ENCODE peak calls at places on chromosomes 1 and 21, in ten cellular contexts. P, X, R, A, Q, E, H, M, T and C are unnamed samples.

GRCh38 chr1:86787626-86788025 is 83.2 kb downstream of the SH3GLB1 start:
- DNase-seq in P (no peak), X (no peak), R (no peak), A (no peak), Q (no peak), E (no peak), H (no peak), M (no peak), T (no peak), C (no peak)

GRCh38 chr1:73821520-73821919 is 376.5 kb downstream of the LRRIQ3 start:
- DNase-seq in P (no peak), X (no peak), R (no peak), A (no peak), Q (no peak), E (no peak), H (no peak), M (no peak), T (no peak), C (no peak)

GRCh38 chr21:30831194-30831765 is 1.7 kb upstream of the KRTAP7-1 start:
- DNase-seq in P (no peak), X (no peak), R (no peak), A (no peak), Q (peak), E (no peak), H (peak), M (no peak), T (peak), C (no peak)

GRCh38 chr1:7262611-7263010 is 477.4 kb downstream of the CAMTA1 start:
- DNase-seq in P (no peak), X (peak), R (no peak), A (no peak), Q (peak), E (no peak), H (peak), M (no peak), T (no peak), C (no peak)

GRCh38 chr1:243938146-243938676 is 88.2 kb upstream of the AKT3 start:
- DNase-seq in P (no peak), X (no peak), R (no peak), A (no peak), Q (no peak), E (no peak), H (no peak), M (no peak), T (no peak), C (no peak)

GRCh38 chr1:28613175-28613574 is 21.1 kb downstream of the RAB42 start:
- DNase-seq in P (no peak), X (no peak), R (no peak), A (peak), Q (no peak), E (no peak), H (no peak), M (no peak), T (no peak), C (no peak)

GRCh38 chr1:31954607-31955283 is 16.6 kb upstream of the PTP4A2 start:
- DNase-seq in P (peak), X (peak), R (peak), A (peak), Q (peak), E (peak), H (peak), M (peak), T (peak), C (peak)

GRCh38 chr1:100476736-100477135 is 61.2 kb upstream of the GPR88 start:
- DNase-seq in P (no peak), X (no peak), R (no peak), A (no peak), Q (no peak), E (no peak), H (no peak), M (no peak), T (no peak), C (no peak)

GRCh38 chr1:115829023-115829674 is 11.8 kb downstream of the NHLH2 start:
- DNase-seq in P (peak), X (no peak), R (peak), A (no peak), Q (peak), E (no peak), H (peak), M (no peak), T (peak), C (no peak)

GRCh38 chr1:33468559-33468958 is 3.9 kb upstream of the ZSCAN20 start:
- DNase-seq in P (no peak), X (no peak), R (no peak), A (no peak), Q (no peak), E (no peak), H (no peak), M (no peak), T (no peak), C (no peak)

GRCh38 chr1:98931134-98931835 is 73.4 kb downstream of the PLPPR5 start:
- DNase-seq in P (no peak), X (no peak), R (no peak), A (no peak), Q (no peak), E (no peak), H (no peak), M (no peak), T (no peak), C (no peak)

GRCh38 chr1:156922986-156923564 is 2.6 kb downstream of the LRRC71 start:
- DNase-seq in P (no peak), X (no peak), R (no peak), A (no peak), Q (no peak), E (no peak), H (no peak), M (no peak), T (no peak), C (no peak)

GRCh38 chr1:80656011-80656627 is 1144.6 kb upstream of the ADGRL2 start:
- DNase-seq in P (no peak), X (no peak), R (no peak), A (no peak), Q (peak), E (no peak), H (peak), M (no peak), T (peak), C (no peak)

GRCh38 chr1:184502154-184502553 is 115.3 kb downstream of the C1orf21 start:
- DNase-seq in P (no peak), X (no peak), R (no peak), A (no peak), Q (no peak), E (no peak), H (no peak), M (no peak), T (no peak), C (no peak)

GRCh38 chr21:46206163-46207005 is 22.1 kb upstream of the SPATC1L start:
- DNase-seq in P (no peak), X (peak), R (peak), A (peak), Q (no peak), E (no peak), H (no peak), M (no peak), T (no peak), C (no peak)

GRCh38 chr1:240608707-240609106 is 3.2 kb downstream of the GREM2 start:
- DNase-seq in P (no peak), X (no peak), R (no peak), A (no peak), Q (no peak), E (no peak), H (peak), M (no peak), T (no peak), C (no peak)

GRCh38 chr1:36177589-36178463 is 21.9 kb downstream of the MAP7D1 start:
- DNase-seq in P (no peak), X (no peak), R (no peak), A (no peak), Q (no peak), E (no peak), H (no peak), M (no peak), T (no peak), C (no peak)

GRCh38 chr1:60589046-60589748 is 493.2 kb upstream of the NFIA start:
- DNase-seq in P (no peak), X (no peak), R (no peak), A (no peak), Q (no peak), E (no peak), H (no peak), M (no peak), T (no peak), C (no peak)

GRCh38 chr21:15788847-15789548 is 59.2 kb downstream of the USP25 start:
- DNase-seq in P (no peak), X (no peak), R (no peak), A (no peak), Q (no peak), E (no peak), H (no peak), M (no peak), T (no peak), C (no peak)

GRCh38 chr1:100894622-100895539 is at the start of gene EXTL2:
- DNase-seq in P (peak), X (peak), R (peak), A (peak), Q (peak), E (peak), H (peak), M (peak), T (peak), C (peak)

GRCh38 chr1:231171623-231172197 is 9.9 kb downstream of the TRIM67 start:
- DNase-seq in P (no peak), X (no peak), R (no peak), A (no peak), Q (no peak), E (no peak), H (no peak), M (no peak), T (no peak), C (no peak)

GRCh38 chr1:90114521-90115141 is 119.7 kb downstream of the ZNF326 start:
- DNase-seq in P (no peak), X (no peak), R (no peak), A (no peak), Q (no peak), E (no peak), H (peak), M (no peak), T (peak), C (no peak)

GRCh38 chr1:57489342-57490036 is 65.6 kb upstream of the DAB1 start:
- DNase-seq in P (no peak), X (no peak), R (no peak), A (no peak), Q (no peak), E (no peak), H (no peak), M (no peak), T (no peak), C (no peak)

GRCh38 chr1:192812420-192813209 is 3.8 kb downstream of the RGS2 start:
- DNase-seq in P (no peak), X (no peak), R (no peak), A (no peak), Q (no peak), E (no peak), H (no peak), M (no peak), T (no peak), C (no peak)
- TF ChIP-seq POLR2A in P (no peak), X (peak), R (no peak), A (no peak), Q (no peak), E (no peak), H (no peak), M (no peak), T (no peak), C (no peak)

GRCh38 chr1:64856564-64856963 is 109.8 kb downstream of the JAK1 start:
- DNase-seq in P (no peak), X (no peak), R (no peak), A (no peak), Q (peak), E (peak), H (no peak), M (no peak), T (no peak), C (no peak)

GRCh38 chr1:64857347-64857746 is 109.0 kb downstream of the JAK1 start:
- DNase-seq in P (no peak), X (no peak), R (no peak), A (no peak), Q (no peak), E (no peak), H (no peak), M (no peak), T (no peak), C (no peak)

GRCh38 chr1:64865105-64865757 is 101.1 kb downstream of the JAK1 start:
- DNase-seq in P (no peak), X (no peak), R (no peak), A (no peak), Q (no peak), E (no peak), H (no peak), M (no peak), T (no peak), C (no peak)

GRCh38 chr1:64864018-64864945 is 102.1 kb downstream of the JAK1 start:
- DNase-seq in P (peak), X (no peak), R (no peak), A (peak), Q (peak), E (peak), H (peak), M (no peak), T (peak), C (peak)

GRCh38 chr1:64861611-64862010 is 104.7 kb downstream of the JAK1 start:
- DNase-seq in P (no peak), X (no peak), R (no peak), A (no peak), Q (peak), E (no peak), H (peak), M (peak), T (no peak), C (no peak)
- TF ChIP-seq CTCF in P (no peak), X (peak), R (no peak), A (peak), Q (peak), E (peak), H (no peak), M (no peak), T (peak), C (no peak)

GRCh38 chr1:214823311-214824117 is 220.5 kb downstream of the CENPF start:
- DNase-seq in P (no peak), X (no peak), R (no peak), A (no peak), Q (no peak), E (no peak), H (no peak), M (no peak), T (no peak), C (no peak)
- TF ChIP-seq POLR2A in P (no peak), X (no peak), R (no peak), A (no peak), Q (no peak), E (no peak), H (no peak), M (no peak), T (no peak), C (no peak)

GRCh38 chr1:10681296-10682113 is 114.9 kb downstream of the CASZ1 start:
- DNase-seq in P (no peak), X (no peak), R (no peak), A (no peak), Q (no peak), E (no peak), H (no peak), M (no peak), T (no peak), C (no peak)

GRCh38 chr1:10685196-10685850 is 111.1 kb downstream of the CASZ1 start:
- DNase-seq in P (no peak), X (no peak), R (no peak), A (no peak), Q (no peak), E (no peak), H (no peak), M (peak), T (no peak), C (no peak)

GRCh38 chr1:10682114-10682445 is 114.4 kb downstream of the CASZ1 start:
- DNase-seq in P (no peak), X (no peak), R (no peak), A (no peak), Q (no peak), E (no peak), H (no peak), M (no peak), T (no peak), C (no peak)

GRCh38 chr1:10680487-10680886 is 116.0 kb downstream of the CASZ1 start:
- DNase-seq in P (no peak), X (no peak), R (no peak), A (no peak), Q (no peak), E (no peak), H (no peak), M (no peak), T (no peak), C (no peak)

GRCh38 chr1:10682449-10683365 is 113.7 kb downstream of the CASZ1 start:
- DNase-seq in P (no peak), X (no peak), R (no peak), A (no peak), Q (no peak), E (no peak), H (no peak), M (no peak), T (no peak), C (no peak)
- TF ChIP-seq CTCF in P (no peak), X (no peak), R (no peak), A (no peak), Q (no peak), E (no peak), H (no peak), M (no peak), T (no peak), C (no peak)

GRCh38 chr1:155268630-155269029 is 4.7 kb downstream of the CLK2 start:
- DNase-seq in P (no peak), X (no peak), R (no peak), A (peak), Q (no peak), E (no peak), H (no peak), M (no peak), T (no peak), C (no peak)

GRCh38 chr1:155277070-155277895 is at the start of gene HCN3:
- DNase-seq in P (peak), X (peak), R (peak), A (peak), Q (peak), E (peak), H (peak), M (peak), T (peak), C (peak)

GRCh38 chr1:155272466-155273133 is 704 bp downstream of the CLK2 start:
- DNase-seq in P (no peak), X (no peak), R (no peak), A (no peak), Q (no peak), E (no peak), H (peak), M (no peak), T (no peak), C (no peak)

GRCh38 chr1:155269381-155269780 is 3.9 kb downstream of the CLK2 start:
- DNase-seq in P (no peak), X (no peak), R (no peak), A (peak), Q (no peak), E (no peak), H (no peak), M (no peak), T (no peak), C (no peak)

DNA sequence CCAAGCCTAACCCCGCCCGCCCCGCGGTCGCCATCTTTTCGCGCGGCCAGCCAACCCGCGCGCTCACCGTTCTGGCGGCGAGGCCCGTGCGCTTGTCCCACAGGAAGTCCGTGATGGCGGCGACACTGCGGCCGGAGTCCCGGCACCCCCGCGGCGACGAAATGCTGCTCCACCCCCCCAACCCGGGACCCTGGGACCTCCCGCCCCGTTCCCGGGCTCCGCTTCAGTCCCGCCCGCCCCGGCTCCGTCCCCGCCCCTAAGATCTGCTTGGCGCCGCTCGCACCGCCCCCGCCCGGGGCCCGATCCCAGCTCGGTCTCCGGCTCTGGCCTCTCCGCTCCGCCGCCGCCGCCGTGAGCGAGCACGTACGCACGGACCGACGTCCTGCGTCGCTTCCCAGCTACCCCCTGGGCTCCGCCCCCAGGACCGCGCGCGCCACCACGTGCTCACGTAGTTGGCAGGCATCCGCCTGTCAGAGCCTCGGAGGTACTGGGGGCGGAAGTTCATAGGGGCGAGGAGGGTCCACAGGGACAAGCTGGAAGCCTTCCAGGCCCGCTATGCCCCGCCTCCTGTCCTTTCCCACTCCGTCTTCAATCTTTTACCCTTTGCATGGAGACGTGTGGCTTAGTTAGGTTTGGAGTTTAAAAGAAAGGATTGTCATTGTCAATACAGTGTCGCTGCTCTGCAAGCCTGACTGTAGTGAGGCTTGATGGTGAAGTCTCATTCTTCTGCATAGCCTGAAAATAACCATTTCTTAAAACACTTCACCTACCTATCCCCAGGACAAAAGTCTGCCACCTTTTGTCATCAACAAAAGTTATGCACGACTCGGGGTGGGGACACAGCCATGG is at the start of gene CLK2:
- DNase-seq in P (peak), X (peak), R (peak), A (peak), Q (peak), E (peak), H (peak), M (peak), T (peak), C (peak)
- TF ChIP-seq POLR2A in P (peak), X (peak), R (peak), A (peak), Q (peak), E (peak), H (peak), M (peak), T (peak), C (peak)

GRCh38 chr1:18353992-18354391 is 126.7 kb upstream of the KLHDC7A start:
- DNase-seq in P (no peak), X (no peak), R (no peak), A (no peak), Q (no peak), E (no peak), H (no peak), M (no peak), T (no peak), C (no peak)
- TF ChIP-seq CTCF in P (no peak), X (no peak), R (no peak), A (no peak), Q (no peak), E (no peak), H (no peak), M (no peak), T (no peak), C (no peak)